ENCODE peak calls at places on chromosomes 3 and 15, in five cellular contexts. M is activated B cell treated with CpG ODN at 0.5 μM for 24 hours, K is astrocyte of the spinal cord, G is RWPE1, P is heart right ventricle. S is an unnamed sample.

GRCh38 chr15:41955807-41956525 is 16.4 kb downstream of the EHD4 start:
- DNase-seq in M (no peak), K (no peak), G (no peak), P (no peak), S (no peak)

GRCh38 chr3:63976166-63976861 is 47.0 kb downstream of the PSMD6 start:
- DNase-seq in M (no peak), K (peak; percentile 92), G (peak; percentile 59), P (no peak), S (peak; percentile 54)

GRCh38 chr3:69998759-69999158 is 774 bp upstream of the SAMMSON start:
- DNase-seq in M (no peak), K (peak; percentile 22), G (no peak), P (no peak), S (no peak)

GRCh38 chr15:70297465-70298152 is 199.9 kb upstream of the TLE3 start:
- DNase-seq in M (no peak), K (no peak), G (no peak), P (no peak), S (no peak)

GRCh38 chr15:81049835-81050234 is 49.1 kb downstream of the TLNRD1 start:
- DNase-seq in M (no peak), K (no peak), G (no peak), P (no peak), S (no peak)

GRCh38 chr3:31968391-31968926 is 12.6 kb downstream of the OSBPL10 start:
- DNase-seq in M (no peak), K (peak; percentile 79), G (no peak), P (no peak), S (no peak)

GRCh38 chr3:175091426-175092114 is 232.4 kb downstream of the NAALADL2 start:
- DNase-seq in M (no peak), K (no peak), G (no peak), P (no peak), S (no peak)

GRCh38 chr3:101240719-101241118 is 79.7 kb downstream of the IMPG2 start:
- DNase-seq in M (no peak), K (no peak), G (no peak), P (no peak), S (no peak)

GRCh38 chr3:17412950-17413530 is 329.4 kb downstream of the TBC1D5 start:
- DNase-seq in M (no peak), K (peak; percentile 65), G (peak; percentile 26), P (peak; percentile 8), S (no peak)

GRCh38 chr3:142993958-142994442 is 7.4 kb upstream of the U2SURP start:
- DNase-seq in M (peak; percentile 25), K (peak; percentile 74), G (peak; percentile 54), P (peak; percentile 44), S (peak; percentile 58)

GRCh38 chr3:65583203-65583602 is 455.5 kb downstream of the MAGI1 start:
- DNase-seq in M (no peak), K (no peak), G (no peak), P (no peak), S (no peak)

GRCh38 chr3:79497447-79498111 is 270.2 kb downstream of the ROBO1 start:
- DNase-seq in M (no peak), K (peak; percentile 36), G (peak; percentile 14), P (no peak), S (no peak)

GRCh38 chr3:126026761-126027160 is 57.2 kb downstream of the SLC41A3 start:
- DNase-seq in M (no peak), K (no peak), G (no peak), P (no peak), S (no peak)

GRCh38 chr15:92545996-92546395 is 109.6 kb downstream of the FAM174B start:
- DNase-seq in M (no peak), K (no peak), G (no peak), P (no peak), S (no peak)

GRCh38 chr3:110026421-110026820 is 689.1 kb upstream of the DPPA4 start:
- DNase-seq in M (no peak), K (no peak), G (no peak), P (no peak), S (no peak)

GRCh38 chr15:41971089-41971892 is 1.1 kb downstream of the EHD4 start:
- DNase-seq in M (peak; percentile 41), K (peak; percentile 73), G (peak; percentile 68), P (peak; percentile 73), S (no peak)

GRCh38 chr3:8509961-8510360 is 8.3 kb downstream of the LMCD1 start:
- DNase-seq in M (no peak), K (peak; percentile 89), G (no peak), P (no peak), S (no peak)

GRCh38 chr3:183370391-183370790 is 58.0 kb downstream of the MCF2L2 start:
- DNase-seq in M (no peak), K (no peak), G (peak; percentile 23), P (no peak), S (no peak)

GRCh38 chr3:170500462-170500861 is 81.8 kb downstream of the CLDN11 start:
- DNase-seq in M (no peak), K (no peak), G (no peak), P (no peak), S (no peak)

GRCh38 chr15:101613130-101614000 is 38.8 kb downstream of the TM2D3 start:
- DNase-seq in M (no peak), K (peak; percentile 25), G (peak; percentile 26), P (peak; percentile 87), S (no peak)

GRCh38 chr15:89728254-89728653 is 22.8 kb downstream of the MESP1 start:
- DNase-seq in M (no peak), K (no peak), G (no peak), P (no peak), S (no peak)

GRCh38 chr3:61632568-61633175 is 71.3 kb downstream of the PTPRG start:
- DNase-seq in M (no peak), K (no peak), G (no peak), P (no peak), S (no peak)

GRCh38 chr3:169548194-169548593 is 115.3 kb downstream of the MECOM start:
- DNase-seq in M (no peak), K (no peak), G (no peak), P (no peak), S (no peak)

GRCh38 chr3:125381314-125381713 is 6.2 kb upstream of the ZNF148 start:
- DNase-seq in M (no peak), K (no peak), G (no peak), P (no peak), S (no peak)

GRCh38 chr3:104952587-104952986 is 414.1 kb upstream of the ALCAM start:
- DNase-seq in M (no peak), K (peak; percentile 90), G (peak; percentile 45), P (no peak), S (no peak)

GRCh38 chr3:126098391-126098858 is 14.5 kb upstream of the SLC41A3 start:
- DNase-seq in M (no peak), K (peak; percentile 79), G (no peak), P (no peak), S (no peak)

GRCh38 chr3:15287565-15288330 is 44.6 kb downstream of the SH3BP5 start:
- DNase-seq in M (no peak), K (peak; percentile 69), G (no peak), P (peak; percentile 50), S (peak; percentile 91)

GRCh38 chr3:45343947-45344346 is 44.4 kb upstream of the LARS2 start:
- DNase-seq in M (no peak), K (no peak), G (peak; percentile 5), P (no peak), S (no peak)

DNA sequence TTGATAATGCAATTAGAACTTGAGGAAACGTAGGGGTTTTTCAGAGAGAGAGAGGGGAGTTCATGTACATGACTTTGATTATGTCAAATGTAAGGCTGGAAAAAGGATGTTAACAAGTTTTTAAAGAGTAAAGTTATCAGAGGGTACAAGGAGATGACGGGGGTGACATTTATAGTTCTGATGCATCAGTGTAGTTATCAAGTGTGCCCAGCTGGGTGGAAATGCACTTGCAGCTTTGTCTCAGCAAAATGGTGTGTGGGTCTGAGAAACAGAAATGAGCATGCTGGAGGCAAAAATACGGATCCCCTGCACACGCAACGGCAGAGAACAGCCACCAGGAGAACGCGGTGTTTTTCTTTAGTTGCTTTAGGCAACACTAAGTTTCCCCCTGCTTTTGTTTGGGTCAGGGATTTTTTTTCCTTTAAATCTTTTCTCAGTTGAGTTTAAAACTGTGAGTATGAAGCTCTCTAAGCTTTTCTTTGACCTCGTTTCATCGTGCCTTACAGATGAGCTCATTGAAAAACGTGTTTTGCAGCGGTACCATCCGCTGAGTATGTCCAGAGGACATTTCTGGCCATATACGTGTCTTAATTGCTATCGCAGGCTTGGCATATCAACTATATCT is 205.4 kb downstream of the PDZRN3 start:
- DNase-seq in M (no peak), K (peak; percentile 43), G (no peak), P (no peak), S (no peak)
- TF ChIP-seq CTCF in M (no peak), K (peak; percentile 31), G (no peak), P (no peak), S (no peak)

DNA sequence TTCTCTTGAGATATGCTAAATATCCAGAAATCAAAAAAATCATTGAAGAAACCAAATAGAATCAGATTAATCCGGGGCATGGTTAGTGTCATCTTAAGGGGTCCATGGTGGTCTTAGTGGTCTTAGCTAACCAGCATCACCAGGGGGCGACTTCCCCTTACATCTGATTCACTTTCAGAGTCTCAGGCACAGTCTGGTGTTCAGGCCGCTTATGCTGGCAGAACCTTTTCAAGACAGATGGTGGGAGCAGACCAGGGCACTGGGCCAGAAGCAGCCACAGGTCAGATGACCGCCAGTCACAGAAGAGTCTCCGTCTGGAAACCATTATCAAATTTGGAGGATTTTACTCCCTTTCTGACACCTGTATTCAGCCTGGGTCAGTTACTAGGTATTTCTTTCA is 365.7 kb downstream of the GBE1 start:
- DNase-seq in M (no peak), K (no peak), G (no peak), P (no peak), S (no peak)
- TF ChIP-seq CTCF in M (no peak), K (no peak), G (no peak), P (no peak), S (no peak)

DNA sequence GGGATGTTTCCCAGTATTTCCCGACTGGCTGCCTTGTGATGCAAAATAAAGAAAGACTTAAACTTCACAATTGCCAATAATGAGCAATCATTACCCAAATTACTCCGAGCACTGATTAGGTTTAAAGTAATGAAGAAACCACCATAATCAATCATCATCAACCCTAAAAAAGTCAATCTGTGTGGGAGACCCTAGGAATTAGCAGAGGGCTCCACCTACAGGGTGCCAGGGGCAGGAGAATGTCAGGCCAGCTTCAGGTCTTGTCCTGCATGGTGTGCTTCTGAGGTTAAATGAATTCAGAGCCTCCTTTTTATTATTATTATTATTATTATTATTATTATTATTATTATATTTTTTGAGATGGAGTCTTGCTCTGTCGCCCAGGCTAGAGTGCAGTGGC is 478.0 kb upstream of the ARRDC4 start:
- DNase-seq in M (no peak), K (no peak), G (no peak), P (no peak), S (no peak)
- TF ChIP-seq CTCF in M (no peak), K (no peak), G (no peak), P (no peak), S (no peak)

DNA sequence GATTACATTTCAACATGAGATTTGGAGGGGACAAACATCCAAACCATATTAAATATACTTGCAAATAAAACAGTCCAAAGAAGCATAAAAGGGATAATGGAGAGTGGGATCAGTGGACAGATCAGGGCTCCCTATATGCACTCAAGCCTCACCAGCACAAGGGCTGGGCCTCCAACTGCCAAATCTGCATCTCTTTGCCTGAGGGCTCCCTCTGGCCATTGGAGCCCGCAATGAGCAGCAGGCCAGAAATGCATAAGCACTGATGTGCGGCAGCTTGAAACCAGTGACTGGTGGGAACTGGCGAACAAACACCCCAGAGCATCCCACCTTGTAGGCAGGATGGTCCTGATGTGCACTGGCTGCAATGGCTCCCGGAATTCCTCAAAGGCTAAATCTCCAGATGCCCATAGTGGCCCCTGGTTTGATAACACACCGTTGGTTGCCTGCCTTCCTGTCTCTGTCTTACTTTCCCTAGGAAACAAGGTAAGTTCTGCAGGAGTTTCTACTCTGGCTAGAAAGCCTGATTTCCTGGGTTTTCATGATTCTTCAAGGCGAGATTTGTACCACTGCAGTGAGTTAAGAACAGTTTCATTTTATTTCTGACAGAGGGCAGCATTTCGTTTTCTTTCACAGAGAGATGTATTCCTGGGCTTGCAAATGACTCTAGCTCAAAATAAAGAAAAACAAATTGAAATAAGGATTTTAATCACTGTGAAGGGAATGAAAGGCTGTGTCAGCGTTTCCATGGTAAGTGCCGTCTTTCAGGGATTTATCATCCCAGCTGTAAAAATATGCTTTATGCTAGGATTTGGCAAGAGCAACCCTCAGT is 56.0 kb upstream of the POMGNT2 start:
- DNase-seq in M (no peak), K (peak; percentile 72), G (peak; percentile 21), P (no peak), S (no peak)
- TF ChIP-seq CTCF in M (no peak), K (peak; percentile 38), G (no peak), P (peak; percentile 28), S (peak; percentile 58)